ENCODE peak calls at places on chromosome 18, in six cellular contexts. M is T-helper 9 cell, T is fibroblast of pulmonary artery, F is left cardiac atrium, H is HCEC 1CT, P is NCI-H1930. D is an unnamed sample.

GRCh38 chr18:46716827-46717226 is 40.0 kb downstream of the ST8SIA5 start:
- DNase-seq in M (no peak), T (no peak), F (no peak), H (no peak), P (no peak), D (no peak)

GRCh38 chr18:74468547-74469014 is 11.5 kb upstream of the DIPK1C start:
- DNase-seq in M (no peak), T (peak), F (no peak), H (no peak), P (no peak), D (no peak)

GRCh38 chr18:74963820-74964446 is 245.0 kb downstream of the PTGR3 start:
- DNase-seq in M (no peak), T (peak), F (no peak), H (peak), P (no peak), D (peak)

GRCh38 chr18:39702888-39703287 is 2137.3 kb upstream of the CELF4 start:
- DNase-seq in M (no peak), T (no peak), F (no peak), H (no peak), P (no peak), D (no peak)

GRCh38 chr18:37299471-37300304 is 265.9 kb downstream of the CELF4 start:
- DNase-seq in M (no peak), T (peak), F (peak), H (peak), P (peak), D (peak)

GRCh38 chr18:73577365-73577764 is 570.3 kb downstream of the FBXO15 start:
- DNase-seq in M (no peak), T (peak), F (no peak), H (no peak), P (no peak), D (no peak)

GRCh38 chr18:10822457-10822856 is 296.6 kb downstream of the NAPG start:
- DNase-seq in M (no peak), T (peak), F (no peak), H (no peak), P (no peak), D (no peak)

GRCh38 chr18:32081881-32082280 is 9.8 kb upstream of the RNF138 start:
- DNase-seq in M (no peak), T (peak), F (no peak), H (no peak), P (no peak), D (peak)

GRCh38 chr18:2654828-2655152 is 736 bp upstream of the SMCHD1 start:
- DNase-seq in M (peak), T (no peak), F (no peak), H (no peak), P (no peak), D (no peak)

GRCh38 chr18:23935804-23936203 is 78.8 kb upstream of the TTC39C start:
- DNase-seq in M (peak), T (no peak), F (no peak), H (no peak), P (no peak), D (no peak)

GRCh38 chr18:60905699-60906098 is 427.5 kb upstream of the CDH20 start:
- DNase-seq in M (no peak), T (peak), F (no peak), H (no peak), P (no peak), D (no peak)

GRCh38 chr18:48923746-48924580 is 26.8 kb downstream of the SMAD7 start:
- DNase-seq in M (no peak), T (peak), F (peak), H (peak), P (no peak), D (peak)

GRCh38 chr18:40566510-40566844 is 1388.6 kb upstream of the PIK3C3 start:
- DNase-seq in M (no peak), T (no peak), F (no peak), H (no peak), P (no peak), D (no peak)

GRCh38 chr18:63588869-63589268 is 1.7 kb downstream of the SERPINB13 start:
- DNase-seq in M (no peak), T (no peak), F (no peak), H (peak), P (no peak), D (no peak)

GRCh38 chr18:67766930-67767329 is 250.4 kb upstream of the DSEL start:
- DNase-seq in M (no peak), T (peak), F (no peak), H (peak), P (no peak), D (peak)

GRCh38 chr18:44921974-44922373 is 241.3 kb downstream of the SETBP1 start:
- DNase-seq in M (no peak), T (no peak), F (no peak), H (no peak), P (no peak), D (no peak)

GRCh38 chr18:32167980-32168379 is 21.9 kb upstream of the MEP1B start:
- DNase-seq in M (no peak), T (no peak), F (no peak), H (no peak), P (no peak), D (no peak)

GRCh38 chr18:3418083-3418482 is 31.9 kb upstream of the TGIF1 start:
- DNase-seq in M (no peak), T (no peak), F (no peak), H (no peak), P (no peak), D (no peak)

GRCh38 chr18:48356909-48357631 is 52.1 kb downstream of the ZBTB7C start:
- DNase-seq in M (no peak), T (no peak), F (no peak), H (no peak), P (no peak), D (no peak)

GRCh38 chr18:55918449-55918848 is 330.5 kb upstream of the TCF4 start:
- DNase-seq in M (no peak), T (no peak), F (no peak), H (no peak), P (no peak), D (peak)

GRCh38 chr18:8825729-8826375 is 120.5 kb downstream of the MTCL1 start:
- DNase-seq in M (no peak), T (no peak), F (no peak), H (no peak), P (no peak), D (no peak)

GRCh38 chr18:46060359-46060841 is 11.7 kb downstream of the PSTPIP2 start:
- DNase-seq in M (no peak), T (no peak), F (no peak), H (no peak), P (no peak), D (no peak)

GRCh38 chr18:55588001-55588875 is at the start of gene TCF4:
- DNase-seq in M (no peak), T (peak), F (peak), H (peak), P (peak), D (peak)

GRCh38 chr18:39618265-39619003 is 2052.8 kb upstream of the CELF4 start:
- DNase-seq in M (no peak), T (no peak), F (no peak), H (no peak), P (no peak), D (no peak)

GRCh38 chr18:11741505-11742145 is 52.6 kb downstream of the GNAL start:
- DNase-seq in M (no peak), T (no peak), F (no peak), H (peak), P (no peak), D (peak)

GRCh38 chr18:23805898-23806297 is 116.6 kb downstream of the LAMA3 start:
- DNase-seq in M (no peak), T (peak), F (no peak), H (peak), P (no peak), D (peak)

D was measured in AG08395.